ENCODE peak calls at places on chromosomes 7 and 10, in six cellular contexts. One of them, this sample, is unnamed.

GRCh38 chr7:129169705-129170319 is 18.6 kb upstream of the SMO start:
- DNase-seq in H1: peak
- DNase-seq in IMR-90: no peak
- DNase-seq in mesenchymal stem cell: peak
- DNase-seq in H9: peak
- DNase-seq in neuronal stem cell: no peak
- DNase-seq in this sample: peak

GRCh38 chr7:18770852-18771251 is 275.3 kb downstream of the HDAC9 start:
- DNase-seq in IMR-90: no peak
- DNase-seq in neuronal stem cell: no peak
- DNase-seq in H9: no peak
- DNase-seq in H1: no peak
- DNase-seq in mesenchymal stem cell: no peak
- DNase-seq in this sample: peak

GRCh38 chr10:130014734-130015695 is 50.9 kb upstream of the EBF3 start:
- DNase-seq in IMR-90: no peak
- DNase-seq in mesenchymal stem cell: no peak
- DNase-seq in H1: no peak
- DNase-seq in neuronal stem cell: no peak
- DNase-seq in H9: no peak
- DNase-seq in this sample: no peak

GRCh38 chr7:40538281-40538680 is 403.5 kb downstream of the SUGCT start:
- DNase-seq in neuronal stem cell: no peak
- DNase-seq in IMR-90: peak
- DNase-seq in H9: no peak
- DNase-seq in H1: no peak
- DNase-seq in mesenchymal stem cell: no peak
- DNase-seq in this sample: no peak

GRCh38 chr7:100396421-100396982 is 23.2 kb downstream of the PILRA start:
- DNase-seq in neuronal stem cell: no peak
- DNase-seq in H1: no peak
- DNase-seq in H9: no peak
- DNase-seq in mesenchymal stem cell: no peak
- DNase-seq in IMR-90: no peak
- DNase-seq in this sample: no peak

GRCh38 chr10:98460837-98461499 is 14.2 kb upstream of the HPS1 start:
- DNase-seq in IMR-90: peak
- DNase-seq in H1: no peak
- DNase-seq in mesenchymal stem cell: peak
- DNase-seq in H9: no peak
- DNase-seq in neuronal stem cell: no peak
- DNase-seq in this sample: peak

GRCh38 chr7:90720970-90721768 is 125.0 kb downstream of the CDK14 start:
- DNase-seq in H1: no peak
- DNase-seq in mesenchymal stem cell: peak
- DNase-seq in IMR-90: peak
- DNase-seq in neuronal stem cell: no peak
- DNase-seq in H9: no peak
- DNase-seq in this sample: no peak

GRCh38 chr10:49609283-49610014 is 661 bp upstream of the SLC18A3 start:
- DNase-seq in neuronal stem cell: no peak
- DNase-seq in H9: peak
- DNase-seq in IMR-90: no peak
- DNase-seq in mesenchymal stem cell: no peak
- DNase-seq in H1: peak
- DNase-seq in this sample: no peak

GRCh38 chr7:20529260-20529659 is 86.2 kb upstream of the ABCB5 start:
- DNase-seq in H1: no peak
- DNase-seq in mesenchymal stem cell: no peak
- DNase-seq in H9: no peak
- DNase-seq in IMR-90: no peak
- DNase-seq in neuronal stem cell: no peak
- DNase-seq in this sample: no peak

GRCh38 chr7:40057292-40057691 is 77.1 kb downstream of the MPLKIP start:
- DNase-seq in H1: no peak
- DNase-seq in mesenchymal stem cell: no peak
- DNase-seq in neuronal stem cell: no peak
- DNase-seq in H9: no peak
- DNase-seq in IMR-90: peak
- DNase-seq in this sample: no peak

GRCh38 chr7:103702982-103703381 is 257.0 kb upstream of the SLC26A5 start:
- DNase-seq in mesenchymal stem cell: no peak
- DNase-seq in IMR-90: no peak
- DNase-seq in H9: no peak
- DNase-seq in H1: no peak
- DNase-seq in neuronal stem cell: no peak
- DNase-seq in this sample: no peak

GRCh38 chr7:51450541-51450940 is 133.9 kb upstream of the COBL start:
- DNase-seq in mesenchymal stem cell: no peak
- DNase-seq in IMR-90: no peak
- DNase-seq in H1: no peak
- DNase-seq in H9: no peak
- DNase-seq in neuronal stem cell: no peak
- DNase-seq in this sample: no peak

GRCh38 chr10:113099431-113100298 is 149.6 kb downstream of the TCF7L2 start:
- DNase-seq in mesenchymal stem cell: peak
- DNase-seq in H9: peak
- DNase-seq in neuronal stem cell: no peak
- DNase-seq in IMR-90: peak
- DNase-seq in H1: no peak
- DNase-seq in this sample: peak

GRCh38 chr10:88873757-88874156 is 6.3 kb upstream of the STAMBPL1 start:
- DNase-seq in neuronal stem cell: no peak
- DNase-seq in H9: no peak
- DNase-seq in H1: no peak
- DNase-seq in mesenchymal stem cell: no peak
- DNase-seq in IMR-90: no peak
- DNase-seq in this sample: no peak

GRCh38 chr7:16774986-16775385 is 21.4 kb downstream of the TSPAN13 start:
- DNase-seq in neuronal stem cell: no peak
- DNase-seq in mesenchymal stem cell: no peak
- DNase-seq in H1: no peak
- DNase-seq in IMR-90: no peak
- DNase-seq in H9: no peak
- DNase-seq in this sample: no peak

GRCh38 chr7:130413201-130413600 is 27.6 kb downstream of the CEP41 start:
- DNase-seq in IMR-90: no peak
- DNase-seq in H9: no peak
- DNase-seq in H1: no peak
- DNase-seq in mesenchymal stem cell: no peak
- DNase-seq in neuronal stem cell: no peak
- DNase-seq in this sample: no peak

GRCh38 chr7:120735791-120736190 is 122.2 kb downstream of the TSPAN12 start:
- DNase-seq in H9: no peak
- DNase-seq in mesenchymal stem cell: no peak
- DNase-seq in IMR-90: peak
- DNase-seq in neuronal stem cell: no peak
- DNase-seq in H1: no peak
- DNase-seq in this sample: no peak

GRCh38 chr7:1290262-1291039 is 57.8 kb downstream of the UNCX start:
- DNase-seq in mesenchymal stem cell: peak
- DNase-seq in H9: peak
- DNase-seq in neuronal stem cell: no peak
- DNase-seq in IMR-90: no peak
- DNase-seq in H1: peak
- DNase-seq in this sample: peak

GRCh38 chr7:46015107-46015868 is 94.2 kb upstream of the IGFBP3 start:
- DNase-seq in neuronal stem cell: peak
- DNase-seq in H1: peak
- DNase-seq in H9: peak
- DNase-seq in mesenchymal stem cell: peak
- DNase-seq in IMR-90: peak
- DNase-seq in this sample: peak

GRCh38 chr10:134205-134742 is 981 bp upstream of the ZMYND11 start:
- DNase-seq in neuronal stem cell: peak
- DNase-seq in IMR-90: peak
- DNase-seq in H9: no peak
- DNase-seq in mesenchymal stem cell: no peak
- DNase-seq in H1: no peak
- DNase-seq in this sample: peak
- H2BK120ac ChIP-seq in neuronal stem cell: no peak
- H2BK120ac ChIP-seq in IMR-90: peak
- H2BK120ac ChIP-seq in H9: no peak
- H2BK120ac ChIP-seq in mesenchymal stem cell: no peak
- H2BK120ac ChIP-seq in H1: no peak
- H2BK120ac ChIP-seq in this sample: no peak

GRCh38 chr7:135706858-135707569 is 21.0 kb downstream of the SLC13A4 start:
- DNase-seq in H1: no peak
- DNase-seq in mesenchymal stem cell: no peak
- DNase-seq in IMR-90: peak
- DNase-seq in H9: no peak
- DNase-seq in neuronal stem cell: no peak
- DNase-seq in this sample: no peak

GRCh38 chr7:135709508-135709907 is 18.5 kb downstream of the SLC13A4 start:
- DNase-seq in neuronal stem cell: no peak
- DNase-seq in mesenchymal stem cell: no peak
- DNase-seq in H1: no peak
- DNase-seq in IMR-90: no peak
- DNase-seq in H9: no peak
- DNase-seq in this sample: no peak

GRCh38 chr7:135706038-135706742 is 21.8 kb downstream of the SLC13A4 start:
- DNase-seq in mesenchymal stem cell: no peak
- DNase-seq in H1: no peak
- DNase-seq in neuronal stem cell: no peak
- DNase-seq in H9: no peak
- DNase-seq in IMR-90: no peak
- DNase-seq in this sample: no peak

GRCh38 chr7:135708041-135708440 is 19.9 kb downstream of the SLC13A4 start:
- DNase-seq in IMR-90: no peak
- DNase-seq in neuronal stem cell: no peak
- DNase-seq in H9: peak
- DNase-seq in H1: peak
- DNase-seq in mesenchymal stem cell: no peak
- DNase-seq in this sample: peak

GRCh38 chr7:135707570-135707966 is 20.4 kb downstream of the SLC13A4 start:
- DNase-seq in H1: no peak
- DNase-seq in IMR-90: no peak
- DNase-seq in neuronal stem cell: no peak
- DNase-seq in H9: no peak
- DNase-seq in mesenchymal stem cell: no peak
- DNase-seq in this sample: no peak
- H2BK120ac ChIP-seq in H1: no peak
- H2BK120ac ChIP-seq in IMR-90: no peak
- H2BK120ac ChIP-seq in neuronal stem cell: no peak
- H2BK120ac ChIP-seq in H9: no peak
- H2BK120ac ChIP-seq in mesenchymal stem cell: no peak
- H2BK120ac ChIP-seq in this sample: no peak

GRCh38 chr10:5536486-5536885 is 11.7 kb downstream of the CALML3 start:
- DNase-seq in mesenchymal stem cell: no peak
- DNase-seq in H1: no peak
- DNase-seq in H9: no peak
- DNase-seq in neuronal stem cell: no peak
- DNase-seq in IMR-90: no peak
- DNase-seq in this sample: no peak

GRCh38 chr10:5537684-5538083 is 12.9 kb downstream of the CALML3 start:
- DNase-seq in neuronal stem cell: no peak
- DNase-seq in mesenchymal stem cell: no peak
- DNase-seq in IMR-90: no peak
- DNase-seq in H9: no peak
- DNase-seq in H1: no peak
- DNase-seq in this sample: no peak

GRCh38 chr10:5538892-5539651 is 14.3 kb downstream of the CALML3 start:
- DNase-seq in H1: no peak
- DNase-seq in H9: no peak
- DNase-seq in mesenchymal stem cell: peak
- DNase-seq in neuronal stem cell: no peak
- DNase-seq in IMR-90: no peak
- DNase-seq in this sample: no peak

GRCh38 chr10:5540080-5540479 is 15.3 kb downstream of the CALML3 start:
- DNase-seq in IMR-90: no peak
- DNase-seq in H9: no peak
- DNase-seq in H1: no peak
- DNase-seq in mesenchymal stem cell: no peak
- DNase-seq in neuronal stem cell: no peak
- DNase-seq in this sample: no peak

GRCh38 chr10:5538446-5538845 is 13.7 kb downstream of the CALML3 start:
- DNase-seq in neuronal stem cell: no peak
- DNase-seq in mesenchymal stem cell: peak
- DNase-seq in IMR-90: peak
- DNase-seq in H9: no peak
- DNase-seq in H1: no peak
- DNase-seq in this sample: peak
- H2BK120ac ChIP-seq in neuronal stem cell: no peak
- H2BK120ac ChIP-seq in mesenchymal stem cell: no peak
- H2BK120ac ChIP-seq in IMR-90: peak
- H2BK120ac ChIP-seq in H9: no peak
- H2BK120ac ChIP-seq in H1: no peak
- H2BK120ac ChIP-seq in this sample: no peak

DNA sequence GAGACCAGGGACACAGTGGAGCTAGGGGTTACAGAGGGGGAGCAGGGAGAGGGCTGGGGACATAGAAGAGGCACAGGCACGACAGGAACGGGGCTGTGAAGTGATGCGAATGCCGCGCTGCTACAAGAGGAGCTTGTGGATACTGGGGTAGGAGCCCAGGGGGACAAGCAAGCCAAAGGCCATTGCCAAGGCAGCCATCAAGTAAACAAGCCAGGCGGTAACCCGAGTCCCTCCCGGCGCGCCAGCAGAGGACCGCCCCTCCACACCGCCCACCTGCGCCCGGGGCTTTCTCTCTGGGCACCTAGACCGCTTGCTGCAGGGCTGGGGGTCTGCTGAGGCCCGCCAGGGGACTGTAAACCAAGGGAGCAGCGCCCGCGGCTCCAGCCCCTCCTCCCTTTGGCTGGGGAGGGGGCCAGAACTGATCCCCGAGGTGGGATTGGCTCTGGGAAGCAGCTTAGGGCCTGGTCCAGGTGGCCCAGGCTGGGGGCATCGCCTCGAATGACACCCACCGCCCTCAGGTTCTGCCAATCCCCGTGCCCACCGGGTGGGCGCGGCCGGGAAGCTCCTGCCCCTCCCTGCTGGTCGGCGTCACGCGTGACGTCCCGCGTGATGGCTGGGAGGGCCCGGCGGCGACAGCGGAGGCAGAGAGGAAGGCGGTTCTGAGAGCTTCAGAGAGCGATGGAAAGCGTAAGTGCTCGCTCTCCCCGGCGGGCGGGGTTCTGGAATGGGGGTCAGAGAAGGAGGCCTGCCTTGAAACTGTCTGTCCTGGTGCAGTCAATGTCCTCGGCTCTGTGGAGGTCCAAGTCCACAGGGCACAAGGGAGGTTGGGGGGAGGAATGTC is 982 bp downstream of the SFXN3 start:
- DNase-seq in IMR-90: peak
- DNase-seq in H9: peak
- DNase-seq in mesenchymal stem cell: peak
- DNase-seq in H1: peak
- DNase-seq in neuronal stem cell: no peak
- DNase-seq in this sample: peak
- H2BK120ac ChIP-seq in IMR-90: peak
- H2BK120ac ChIP-seq in H9: no peak
- H2BK120ac ChIP-seq in mesenchymal stem cell: peak
- H2BK120ac ChIP-seq in H1: no peak
- H2BK120ac ChIP-seq in neuronal stem cell: peak
- H2BK120ac ChIP-seq in this sample: no peak